ENCODE peak calls at places on chromosomes 1 and 21, in four cellular contexts. G is GM12878, U is K562, F is HepG2. M is an unnamed sample.

GRCh38 chr1:2284932-2285331 is 56.8 kb downstream of the SKI start:
- DNase-seq in G (no peak), U (no peak), F (no peak), M (no peak)

GRCh38 chr1:117574206-117574835 is 31.5 kb upstream of the TENT5C start:
- DNase-seq in G (no peak), U (no peak), F (peak; percentile 12), M (no peak)

GRCh38 chr1:227604446-227604845 is 41.1 kb downstream of the ZNF678 start:
- DNase-seq in G (no peak), U (no peak), F (no peak), M (no peak)

GRCh38 chr1:218705911-218706893 is 361.1 kb downstream of the TGFB2 start:
- DNase-seq in G (no peak), U (no peak), F (peak; percentile 72), M (no peak)

GRCh38 chr1:63642901-63643300 is 49.7 kb downstream of the PGM1 start:
- DNase-seq in G (no peak), U (no peak), F (no peak), M (no peak)

GRCh38 chr1:54120698-54121481 is 31.9 kb downstream of the CDCP2 start:
- DNase-seq in G (no peak), U (peak; percentile 52), F (no peak), M (no peak)

GRCh38 chr1:67053785-67054759 is at the start of gene SLC35D1:
- DNase-seq in G (peak; percentile 39), U (peak; percentile 79), F (peak; percentile 86), M (peak; percentile 97)

GRCh38 chr1:206896261-206896660 is 982 bp upstream of the IL24 start:
- DNase-seq in G (no peak), U (no peak), F (no peak), M (no peak)

GRCh38 chr1:21494196-21494595 is 15.0 kb upstream of the ALPL start:
- DNase-seq in G (no peak), U (no peak), F (no peak), M (no peak)

GRCh38 chr1:172977296-172978027 is 73.3 kb downstream of the TNFSF18 start:
- DNase-seq in G (no peak), U (no peak), F (no peak), M (no peak)

GRCh38 chr1:170596701-170597100 is 64.7 kb downstream of the GORAB start:
- DNase-seq in G (no peak), U (no peak), F (no peak), M (no peak)

GRCh38 chr1:165403835-165404482 is 41.0 kb downstream of the RXRG start:
- DNase-seq in G (no peak), U (peak; percentile 39), F (peak; percentile 58), M (peak; percentile 73)

GRCh38 chr1:192877283-192877886 is 68.5 kb downstream of the RGS2 start:
- DNase-seq in G (no peak), U (no peak), F (no peak), M (no peak)

GRCh38 chr21:42021751-42022430 is 11.7 kb upstream of the ZBTB21 start:
- DNase-seq in G (no peak), U (no peak), F (no peak), M (no peak)

GRCh38 chr21:42199488-42200463 is 19.2 kb upstream of the ABCG1 start:
- DNase-seq in G (peak; percentile 8), U (no peak), F (peak; percentile 10), M (no peak)

GRCh38 chr1:27884182-27884954 is 12.0 kb downstream of the THEMIS2 start:
- DNase-seq in G (peak; percentile 87), U (no peak), F (no peak), M (no peak)

GRCh38 chr1:225548140-225548857 is 104.6 kb downstream of the ENAH start:
- DNase-seq in G (no peak), U (no peak), F (no peak), M (no peak)

GRCh38 chr1:53556657-53557227 is 97.5 kb downstream of the DMRTB1 start:
- DNase-seq in G (no peak), U (no peak), F (no peak), M (no peak)

GRCh38 chr1:9129391-9130041 is 614 bp upstream of the GPR157 start:
- DNase-seq in G (peak; percentile 65), U (peak; percentile 98), F (peak; percentile 78), M (peak; percentile 84)

GRCh38 chr21:21137986-21138385 is 139.8 kb downstream of the NCAM2 start:
- DNase-seq in G (no peak), U (no peak), F (no peak), M (no peak)

GRCh38 chr21:41768371-41769042 is 1.7 kb upstream of the RIPK4 start:
- DNase-seq in G (no peak), U (no peak), F (peak; percentile 95), M (no peak)

GRCh38 chr1:175673236-175674150 is 69.9 kb downstream of the TNR start:
- DNase-seq in G (peak; percentile 28), U (no peak), F (no peak), M (no peak)

GRCh38 chr1:203346060-203346754 is 4.7 kb downstream of the FMOD start:
- DNase-seq in G (no peak), U (no peak), F (no peak), M (no peak)

GRCh38 chr1:225834417-225835329 is 24.7 kb downstream of the EPHX1 start:
- DNase-seq in G (no peak), U (no peak), F (no peak), M (no peak)

GRCh38 chr1:53643881-53644390 is 95.0 kb downstream of the GLIS1 start:
- DNase-seq in G (no peak), U (no peak), F (no peak), M (no peak)

GRCh38 chr1:237786066-237786719 is 104.5 kb downstream of the ZP4 start:
- DNase-seq in G (no peak), U (no peak), F (no peak), M (no peak)

GRCh38 chr1:181133969-181134418 is 45.5 kb downstream of the IER5 start:
- DNase-seq in G (no peak), U (no peak), F (no peak), M (no peak)

GRCh38 chr1:181135462-181135781 is 46.9 kb downstream of the IER5 start:
- DNase-seq in G (no peak), U (peak; percentile 80), F (no peak), M (peak; percentile 67)

GRCh38 chr1:181133441-181133951 is 45.0 kb downstream of the IER5 start:
- DNase-seq in G (no peak), U (no peak), F (peak; percentile 72), M (no peak)

GRCh38 chr1:181135815-181136737 is 47.6 kb downstream of the IER5 start:
- DNase-seq in G (no peak), U (no peak), F (no peak), M (no peak)

GRCh38 chr1:181134543-181135461 is 46.3 kb downstream of the IER5 start:
- DNase-seq in G (peak; percentile 91), U (no peak), F (no peak), M (no peak)
- TF ChIP-seq SP1 in G (no peak), U (no peak), F (no peak), M (no peak)

GRCh38 chr1:201452881-201453280 is 16.1 kb downstream of the PHLDA3 start:
- DNase-seq in G (no peak), U (no peak), F (no peak), M (no peak)
- TF ChIP-seq BHLHE40 in G (no peak), U (no peak), F (no peak), M (no peak)

DNA sequence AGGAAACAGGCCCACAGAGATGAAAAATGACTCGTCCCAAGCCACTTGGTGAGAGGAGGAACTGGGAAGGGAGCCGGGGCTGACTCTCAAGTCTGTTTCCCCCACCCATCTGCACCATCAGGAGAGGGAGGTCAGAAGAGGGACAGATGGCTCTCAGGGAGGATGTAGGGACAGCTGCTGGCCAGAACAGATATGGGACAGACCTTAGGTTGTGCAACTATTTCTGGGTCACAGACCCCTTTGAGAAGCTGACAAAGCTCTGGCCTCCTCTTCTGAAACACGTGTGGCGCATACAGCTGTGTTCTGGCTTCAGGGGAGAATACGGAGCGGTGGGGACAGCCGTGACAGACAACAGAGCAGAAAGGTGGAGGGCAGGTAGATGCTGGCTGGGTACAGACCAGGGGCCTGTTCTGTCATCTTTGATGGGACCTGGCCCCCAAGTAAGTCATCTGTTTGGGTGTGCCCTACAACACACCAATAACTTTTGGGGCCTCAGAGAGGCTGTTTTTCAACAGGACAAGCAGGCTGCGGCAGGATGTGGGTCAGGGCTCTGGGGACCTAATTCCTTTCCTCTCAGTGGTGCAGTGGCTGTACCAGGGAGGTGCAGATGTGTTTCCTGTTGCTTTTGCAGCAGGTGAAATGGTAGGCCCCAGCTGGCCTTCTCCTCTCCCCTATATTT is 7.3 kb downstream of the SH3BGRL3 start:
- DNase-seq in G (no peak), U (peak; percentile 72), F (no peak), M (no peak)
- TF ChIP-seq TARDBP in G (no peak), U (no peak), F (no peak), M (no peak)

DNA sequence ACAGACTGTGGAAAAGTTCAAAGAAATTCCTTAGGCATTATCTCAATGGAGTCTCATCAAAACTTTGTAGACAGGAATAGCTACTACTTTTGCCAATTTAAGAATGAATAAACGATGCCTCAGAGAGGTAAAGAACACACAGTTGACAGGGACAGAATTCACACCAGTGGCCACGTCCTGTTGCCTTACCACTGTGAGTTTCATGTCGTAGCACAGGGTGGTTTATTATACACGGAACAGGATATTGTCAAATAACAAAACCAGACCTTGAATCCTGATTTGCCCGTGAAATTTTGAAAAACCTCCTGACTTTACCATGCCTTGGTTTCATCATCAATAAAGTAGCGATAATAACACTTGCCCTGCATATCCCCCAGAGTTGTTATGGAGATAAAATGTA is 408.0 kb upstream of the RUNX1 start:
- DNase-seq in G (no peak), U (no peak), F (no peak), M (no peak)
- TF ChIP-seq SP1 in G (no peak), U (no peak), F (no peak), M (no peak)

GRCh38 chr1:81042225-81042624 is 758.5 kb upstream of the ADGRL2 start:
- DNase-seq in G (no peak), U (no peak), F (no peak), M (no peak)

GRCh38 chr1:81050390-81050789 is 750.3 kb upstream of the ADGRL2 start:
- DNase-seq in G (no peak), U (no peak), F (no peak), M (no peak)

GRCh38 chr1:81044708-81045107 is 756.0 kb upstream of the ADGRL2 start:
- DNase-seq in G (no peak), U (no peak), F (no peak), M (no peak)
- TF ChIP-seq BHLHE40 in G (no peak), U (no peak), F (no peak), M (no peak)

DNA sequence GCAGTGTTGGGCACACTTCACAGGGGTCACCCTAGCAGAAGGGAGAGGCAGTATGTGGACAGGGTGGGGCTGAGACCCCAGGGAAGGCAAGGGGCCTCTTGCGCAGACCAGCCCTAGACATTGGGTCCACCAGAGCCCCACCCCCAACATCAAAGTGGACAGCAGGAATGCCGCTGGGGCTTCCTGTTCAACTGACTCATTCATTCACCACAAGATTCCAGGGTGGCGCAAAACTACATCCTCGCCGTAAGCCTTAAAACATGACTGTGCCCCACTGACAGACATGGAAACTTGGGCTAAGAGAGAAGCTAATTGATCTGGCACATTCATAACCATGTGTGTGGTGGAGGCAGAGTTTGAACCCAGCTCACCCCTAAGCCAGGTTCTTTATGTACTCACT is 14.0 kb downstream of the COL16A1 start:
- DNase-seq in G (no peak), U (no peak), F (no peak), M (no peak)
- TF ChIP-seq TARDBP in G (no peak), U (no peak), F (no peak), M (no peak)

GRCh38 chr1:31615939-31616338 is 1.6 kb upstream of the HCRTR1 start:
- DNase-seq in G (no peak), U (no peak), F (no peak), M (no peak)
- TF ChIP-seq SP1 in G (no peak), U (no peak), F (no peak), M (no peak)

M was measured in HEK293T.